ENCODE peak calls at places on chromosomes 1 and 21, in seven cellular contexts. D is adrenal gland, T is upper lobe of left lung, G is body of pancreas, I is stomach, R is uterus, Q is sigmoid colon. E is an unnamed sample.

GRCh38 chr1:52041551-52042185 is 8.1 kb upstream of the KTI12 start:
- DNase-seq in R (no peak), I (no peak), G (no peak), Q (no peak), D (no peak), T (no peak), E (no peak)

GRCh38 chr1:55478742-55479141 is 263.6 kb upstream of the USP24 start:
- DNase-seq in T (no peak), Q (no peak), I (no peak), G (no peak), R (no peak), D (no peak), E (no peak)

GRCh38 chr1:206456577-206457375 is 13.5 kb upstream of the IKBKE start:
- DNase-seq in D (no peak), I (no peak), T (no peak), G (no peak), R (no peak), Q (no peak), E (peak)

GRCh38 chr1:239389703-239390102 is 3.3 kb downstream of the CHRM3 start:
- DNase-seq in Q (no peak), I (no peak), G (peak), T (no peak), R (no peak), D (no peak), E (no peak)

GRCh38 chr1:173531069-173531693 is 54.0 kb downstream of the PRDX6 start:
- DNase-seq in D (no peak), Q (no peak), G (no peak), R (no peak), T (no peak), I (no peak), E (no peak)

GRCh38 chr1:55352080-55352800 is 137.1 kb upstream of the USP24 start:
- DNase-seq in D (no peak), G (no peak), T (no peak), Q (peak), I (no peak), R (peak), E (no peak)

GRCh38 chr1:147853391-147853790 is 49.2 kb upstream of the GJA8 start:
- DNase-seq in D (no peak), I (no peak), T (no peak), Q (no peak), R (no peak), G (no peak), E (no peak)

GRCh38 chr1:41868241-41868953 is 50.3 kb downstream of the HIVEP3 start:
- DNase-seq in T (no peak), I (no peak), R (no peak), G (no peak), Q (no peak), D (no peak), E (no peak)

GRCh38 chr21:15992171-15992570 is 262.4 kb downstream of the USP25 start:
- DNase-seq in R (no peak), I (no peak), D (no peak), Q (no peak), T (no peak), G (no peak), E (peak)

GRCh38 chr1:109267743-109268300 is 15.1 kb downstream of the PSRC1 start:
- DNase-seq in T (no peak), Q (no peak), I (no peak), R (no peak), D (no peak), G (no peak), E (no peak)

GRCh38 chr1:1144843-1145546 is 28.7 kb upstream of the TTLL10 start:
- DNase-seq in G (no peak), T (no peak), D (no peak), Q (no peak), I (no peak), R (no peak), E (no peak)

GRCh38 chr1:1145547-1145914 is 28.1 kb upstream of the TTLL10 start:
- DNase-seq in I (no peak), G (no peak), T (no peak), R (no peak), Q (no peak), D (no peak), E (no peak)

GRCh38 chr1:1143636-1144035 is 27.7 kb upstream of the C1orf159 start:
- DNase-seq in I (no peak), R (no peak), G (no peak), T (no peak), D (no peak), Q (no peak), E (no peak)

GRCh38 chr1:1142844-1143243 is 27.0 kb upstream of the C1orf159 start:
- DNase-seq in D (no peak), Q (no peak), R (no peak), G (no peak), I (no peak), T (no peak), E (no peak)

DNA sequence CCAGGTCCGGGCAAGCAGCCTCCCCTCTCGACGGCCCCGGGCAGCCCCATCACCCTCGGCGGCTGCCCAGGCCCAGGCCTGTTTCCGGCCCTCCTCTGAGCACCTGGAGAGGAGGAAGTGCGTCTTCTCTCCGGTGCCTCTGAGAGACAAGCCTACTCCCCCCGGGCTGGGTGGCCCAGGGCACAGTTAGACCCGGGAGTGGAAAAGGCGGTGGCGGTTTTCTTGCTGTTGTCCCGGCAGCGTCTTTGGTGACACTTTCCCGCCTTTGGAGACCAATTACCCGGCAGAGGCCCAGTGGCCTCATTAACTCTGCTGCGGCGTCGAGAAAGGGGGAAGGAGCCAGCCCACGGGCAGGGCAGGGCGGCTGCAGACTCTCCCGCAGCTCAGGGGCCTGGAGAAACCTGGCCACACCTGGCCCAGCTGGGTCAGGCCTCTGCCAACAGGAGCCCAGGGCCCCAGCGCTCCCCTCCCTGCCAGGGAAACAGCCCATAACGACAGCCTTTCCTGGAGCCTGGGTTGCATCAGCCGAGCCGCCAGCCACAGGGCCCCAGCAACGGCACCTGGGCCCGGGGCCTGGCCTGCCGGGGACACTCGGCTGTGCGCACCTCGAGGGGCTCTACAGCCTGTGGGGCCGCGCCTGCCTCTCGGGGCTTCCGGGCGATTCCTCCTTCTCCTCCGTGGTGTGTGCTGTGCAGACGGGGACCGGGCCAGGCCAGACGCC is 28.4 kb upstream of the C1orf159 start:
- DNase-seq in G (no peak), T (peak), Q (no peak), R (no peak), D (no peak), I (peak), E (no peak)
- TF ChIP-seq POLR2A in G (no peak), T (no peak), Q (no peak), R (no peak), D (no peak), I (no peak), E (no peak)

GRCh38 chr1:150161747-150162581 is 12.2 kb downstream of the PLEKHO1 start:
- DNase-seq in T (no peak), I (no peak), Q (no peak), D (no peak), G (no peak), R (peak), E (no peak)
- TF ChIP-seq POLR2A in T (no peak), I (no peak), Q (no peak), D (no peak), G (no peak), R (no peak), E (no peak)

DNA sequence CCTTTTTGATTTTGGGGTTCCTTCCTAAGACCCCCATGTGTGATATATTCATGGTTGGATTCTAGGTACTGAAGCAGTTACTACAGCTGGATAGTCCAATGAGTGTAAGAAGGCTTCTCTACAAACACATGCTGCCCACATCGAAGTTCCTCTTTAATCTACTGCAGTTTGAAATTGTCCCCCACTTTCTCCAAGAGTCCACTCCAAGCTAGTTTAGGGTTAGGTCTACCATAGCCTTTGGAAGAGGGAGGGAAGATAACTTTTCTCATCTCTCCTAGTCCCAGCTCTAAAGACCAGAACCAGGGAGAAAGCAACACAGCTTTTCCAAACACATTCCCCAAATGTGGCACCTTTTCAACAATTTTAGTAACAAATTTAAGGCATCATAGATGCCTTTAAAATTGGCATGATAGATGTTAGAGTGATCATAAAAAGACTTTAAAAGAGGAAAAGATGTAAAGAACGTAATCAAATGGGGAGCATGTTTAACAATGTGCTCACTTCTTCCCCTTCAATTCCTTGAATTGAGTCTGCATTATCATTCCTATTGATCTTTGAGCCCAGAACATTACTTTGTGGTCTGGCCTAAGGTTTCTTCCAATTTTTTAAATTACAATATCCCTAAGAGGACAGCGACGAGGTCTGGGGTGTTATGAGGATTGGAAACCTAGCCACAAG is 1.0 kb upstream of the EXO1 start:
- DNase-seq in G (no peak), D (no peak), I (no peak), R (no peak), T (no peak), Q (no peak), E (no peak)
- TF ChIP-seq POLR2A in G (no peak), D (no peak), I (no peak), R (no peak), T (no peak), Q (no peak), E (no peak)

GRCh38 chr1:179955318-179955638 is 668 bp downstream of the CEP350 start:
- DNase-seq in D (no peak), R (no peak), Q (no peak), G (no peak), T (no peak), I (no peak), E (no peak)

GRCh38 chr1:179955731-179956130 is 1.1 kb downstream of the CEP350 start:
- DNase-seq in R (no peak), G (no peak), I (no peak), Q (no peak), D (no peak), T (no peak), E (no peak)

GRCh38 chr1:179952181-179952580 is 2.4 kb upstream of the CEP350 start:
- DNase-seq in D (no peak), Q (no peak), R (no peak), T (no peak), G (no peak), I (no peak), E (no peak)

GRCh38 chr1:179954494-179955317 is at the start of gene CEP350:
- DNase-seq in T (peak), Q (peak), I (peak), R (peak), D (peak), G (peak), E (peak)

GRCh38 chr1:179953974-179954493 is 576 bp upstream of the CEP350 start:
- DNase-seq in Q (peak), G (peak), T (peak), R (peak), D (peak), I (no peak), E (no peak)
- TF ChIP-seq POLR2A in Q (no peak), G (no peak), T (no peak), R (no peak), D (no peak), I (no peak), E (no peak)

GRCh38 chr1:160756617-160757206 is 17.7 kb downstream of the SLAMF7 start:
- DNase-seq in R (no peak), G (no peak), D (no peak), I (no peak), T (no peak), Q (no peak), E (no peak)

GRCh38 chr1:160753629-160754028 is 14.6 kb downstream of the SLAMF7 start:
- DNase-seq in R (no peak), Q (no peak), D (no peak), I (no peak), G (no peak), T (no peak), E (no peak)

GRCh38 chr1:160752926-160753325 is 13.9 kb downstream of the SLAMF7 start:
- DNase-seq in I (no peak), T (no peak), D (peak), Q (no peak), R (no peak), G (no peak), E (no peak)

GRCh38 chr1:160758525-160758924 is 19.5 kb downstream of the SLAMF7 start:
- DNase-seq in D (no peak), R (no peak), Q (no peak), I (no peak), T (no peak), G (no peak), E (no peak)

DNA sequence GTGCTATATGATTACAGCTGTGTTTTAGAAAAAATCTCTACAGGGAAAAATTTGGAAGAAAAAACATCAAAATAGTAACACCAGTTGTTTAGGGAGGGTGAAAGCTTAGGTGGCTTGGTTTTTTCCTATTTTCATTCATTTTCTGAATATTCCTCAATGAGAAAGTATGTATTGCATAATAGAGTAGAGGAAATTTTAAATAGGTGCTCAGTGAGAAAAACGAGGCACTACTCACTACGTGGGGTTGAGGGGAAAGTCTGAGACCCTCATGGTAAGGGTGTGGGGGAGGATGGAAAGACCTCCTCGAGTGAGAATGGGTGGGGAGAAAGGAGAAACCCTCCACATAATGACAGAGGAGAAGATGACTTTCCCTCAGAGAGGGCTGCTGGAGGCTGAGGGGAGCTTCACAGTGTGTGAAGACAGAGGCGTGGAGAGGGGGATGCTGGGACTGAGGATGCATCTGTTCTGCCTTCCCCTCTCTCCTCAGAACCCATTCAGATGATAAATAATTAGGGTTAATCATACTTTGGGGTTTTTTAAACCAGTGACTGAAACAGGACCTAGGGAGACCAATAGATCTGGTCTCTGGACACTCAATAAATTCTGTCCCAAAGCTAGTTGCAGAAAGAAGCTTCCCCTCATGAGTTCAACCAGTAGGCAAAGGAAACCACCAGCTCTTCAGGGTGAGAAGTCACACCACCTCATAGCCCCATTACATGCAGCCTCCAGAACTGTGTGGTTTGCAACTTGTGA is 17.0 kb downstream of the SLAMF7 start:
- DNase-seq in I (no peak), Q (no peak), G (no peak), D (no peak), R (no peak), T (no peak), E (no peak)
- TF ChIP-seq POLR2A in I (no peak), Q (no peak), G (no peak), D (no peak), R (no peak), T (no peak), E (no peak)

GRCh38 chr1:28104866-28105467 is 16.6 kb upstream of the EYA3 start:
- DNase-seq in Q (no peak), G (peak), I (peak), T (peak), R (no peak), D (peak), E (peak)
- TF ChIP-seq POLR2A in Q (no peak), G (peak), I (no peak), T (no peak), R (no peak), D (no peak), E (no peak)

DNA sequence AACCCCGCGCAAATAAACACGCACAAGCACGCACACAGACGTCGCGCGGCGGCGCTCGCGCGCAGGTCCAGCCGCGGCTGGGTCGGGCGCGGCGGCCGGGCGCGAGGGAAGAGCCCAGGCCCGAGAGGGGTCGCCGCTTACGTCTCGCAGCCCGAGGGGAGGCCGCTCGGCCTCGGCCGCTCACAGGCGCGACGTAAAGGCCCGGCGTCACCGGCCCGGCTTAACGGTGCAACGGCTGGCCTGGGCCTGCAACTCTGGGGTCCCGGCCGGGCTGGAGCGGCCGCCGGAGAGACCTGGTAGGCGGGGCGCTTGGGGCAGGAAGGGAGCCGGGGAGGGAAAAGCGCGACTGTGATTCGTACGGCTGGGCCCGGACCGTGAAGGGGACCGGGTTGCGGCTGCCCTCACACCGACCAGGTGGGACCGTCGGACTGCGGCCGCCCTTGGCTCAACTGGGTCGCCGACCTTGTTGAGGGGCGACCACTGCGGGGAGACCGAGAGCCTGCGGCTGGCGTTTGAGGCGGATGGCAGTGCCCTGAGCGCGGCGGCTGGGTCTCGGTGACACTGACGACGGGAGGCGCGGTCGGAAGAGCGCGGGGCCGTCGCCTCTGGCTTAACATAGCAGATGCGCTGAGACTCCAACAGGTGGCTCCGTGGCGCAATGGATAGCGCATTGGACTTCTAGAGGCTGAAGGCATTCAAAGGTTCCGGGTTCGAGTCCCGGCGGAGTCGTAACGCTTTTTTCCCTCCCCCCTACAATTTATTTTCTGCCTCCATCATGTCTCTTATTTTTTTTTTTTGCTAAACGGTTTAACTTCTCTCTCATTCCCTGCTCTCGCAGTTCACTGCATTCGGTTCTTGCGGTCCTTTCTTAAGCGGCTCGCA is 31.8 kb downstream of the DNTTIP2 start:
- DNase-seq in R (peak), Q (peak), D (peak), T (peak), G (peak), I (peak), E (peak)
- TF ChIP-seq POLR2A in R (peak), Q (no peak), D (peak), T (no peak), G (peak), I (no peak), E (peak)

DNA sequence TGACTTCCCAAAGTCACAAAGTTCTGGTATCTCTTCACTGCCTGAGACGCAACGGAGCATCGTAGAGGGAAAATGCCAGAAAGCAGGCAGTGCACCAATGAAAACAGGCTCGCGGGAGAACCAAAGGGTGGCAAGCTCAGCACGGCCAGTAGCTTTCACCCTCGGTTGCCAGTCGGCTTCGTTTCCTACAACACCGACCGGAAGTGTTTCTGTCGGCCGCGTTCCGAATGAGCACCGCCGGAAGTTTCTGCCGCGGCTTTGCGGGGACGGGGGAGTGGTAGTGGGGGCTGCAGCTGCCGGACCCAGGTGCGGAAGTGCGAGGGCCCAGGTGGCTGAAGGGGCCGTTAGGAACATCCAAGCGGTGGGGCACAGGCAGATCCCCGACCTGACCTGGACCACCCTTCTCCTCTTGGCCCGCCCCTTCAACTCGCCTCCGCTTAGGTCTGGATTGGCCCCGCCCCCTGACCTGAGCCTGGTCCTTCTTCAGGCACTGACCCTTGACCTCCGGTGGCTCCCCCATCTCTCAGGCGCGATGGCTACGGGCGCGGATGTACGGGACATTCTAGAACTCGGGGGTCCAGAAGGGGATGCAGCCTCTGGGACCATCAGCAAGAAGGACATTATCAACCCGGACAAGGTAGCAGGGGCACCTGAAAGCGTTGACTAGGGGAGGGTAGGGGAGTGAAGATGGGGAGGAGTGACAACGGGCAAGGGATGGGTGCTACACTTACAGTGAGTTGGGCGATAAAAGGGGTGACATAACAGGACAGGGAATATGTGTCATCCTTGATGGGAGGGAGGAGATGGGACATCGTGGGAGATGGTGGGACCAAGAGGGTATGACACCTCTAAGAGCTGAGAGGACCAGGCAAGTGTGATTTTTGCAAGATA is at the start of gene DMAP1:
- DNase-seq in T (peak), G (peak), D (peak), I (peak), R (peak), Q (peak), E (peak)
- TF ChIP-seq POLR2A in T (no peak), G (peak), D (peak), I (no peak), R (no peak), Q (no peak), E (peak)